ENCODE peak calls at places on chromosomes 7 and 10, in five cellular contexts. O is ovary, B is stomach, Z is body of pancreas, P is Peyer's patch. N is an unnamed sample.

GRCh38 chr10:14553434-14553833 is 221.3 kb downstream of the FAM107B start:
- DNase-seq in O (no peak), B (no peak), Z (no peak), P (no peak), N (no peak)

GRCh38 chr7:105743351-105743812 is 133.0 kb downstream of the ATXN7L1 start:
- DNase-seq in O (no peak), B (no peak), Z (no peak), P (no peak), N (no peak)

GRCh38 chr10:99619851-99620712 is at the start of gene SLC25A28:
- DNase-seq in O (peak; percentile 94), B (peak; percentile 93), Z (peak; percentile 97), P (peak; percentile 95), N (peak; percentile 96)

GRCh38 chr10:34528320-34528719 is 286.8 kb downstream of the PARD3 start:
- DNase-seq in O (no peak), B (no peak), Z (no peak), P (no peak), N (peak; percentile 49)

GRCh38 chr10:128063736-128064614 is 62.2 kb downstream of the MKI67 start:
- DNase-seq in O (no peak), B (no peak), Z (no peak), P (no peak), N (no peak)

GRCh38 chr10:46548781-46549090 is 7.7 kb downstream of the GPRIN2 start:
- DNase-seq in O (peak; percentile 22), B (peak; percentile 25), Z (no peak), P (no peak), N (no peak)

GRCh38 chr7:156654511-156655231 is 14.1 kb downstream of the RNF32 start:
- DNase-seq in O (no peak), B (no peak), Z (no peak), P (no peak), N (no peak)

GRCh38 chr10:32149257-32149955 is 93.2 kb upstream of the KIF5B start:
- DNase-seq in O (peak; percentile 74), B (peak; percentile 31), Z (peak; percentile 64), P (no peak), N (peak; percentile 40)

GRCh38 chr7:126727930-126728331 is 524.8 kb downstream of the GRM8 start:
- DNase-seq in O (no peak), B (no peak), Z (no peak), P (no peak), N (no peak)

GRCh38 chr10:31129880-31130405 is 98.3 kb upstream of the ZNF438 start:
- DNase-seq in O (no peak), B (no peak), Z (no peak), P (no peak), N (no peak)

GRCh38 chr7:5218564-5219360 is 28.7 kb downstream of the WIPI2 start:
- DNase-seq in O (no peak), B (no peak), Z (peak; percentile 1), P (peak; percentile 20), N (no peak)

GRCh38 chr10:30527623-30528426 is 93.8 kb downstream of the MAP3K8 start:
- DNase-seq in O (no peak), B (no peak), Z (peak; percentile 14), P (no peak), N (no peak)

GRCh38 chr10:71472466-71472865 is 75.7 kb downstream of the CDH23 start:
- DNase-seq in O (no peak), B (no peak), Z (peak; percentile 45), P (no peak), N (no peak)

GRCh38 chr10:55750458-55750857 is 610.6 kb downstream of the ZWINT start:
- DNase-seq in O (no peak), B (no peak), Z (no peak), P (no peak), N (no peak)

GRCh38 chr7:68699090-68699711 is 899.1 kb upstream of the AUTS2 start:
- DNase-seq in O (no peak), B (no peak), Z (no peak), P (no peak), N (no peak)

GRCh38 chr10:31744025-31744424 is 184.6 kb downstream of the ARHGAP12 start:
- DNase-seq in O (no peak), B (no peak), Z (no peak), P (no peak), N (no peak)

GRCh38 chr7:159197066-159197975 is 52.7 kb upstream of the VIPR2 start:
- DNase-seq in O (no peak), B (no peak), Z (no peak), P (no peak), N (no peak)

GRCh38 chr7:141701489-141702046 is 398 bp downstream of the DENND11 start:
- DNase-seq in O (peak; percentile 59), B (peak; percentile 51), Z (peak; percentile 51), P (peak; percentile 62), N (peak; percentile 41)

GRCh38 chr10:126598009-126598408 is 72.5 kb downstream of the C10orf90 start:
- DNase-seq in O (no peak), B (peak; percentile 63), Z (peak; percentile 86), P (no peak), N (no peak)

GRCh38 chr10:60282771-60283353 is 106.8 kb downstream of the ANK3 start:
- DNase-seq in O (no peak), B (no peak), Z (peak; percentile 33), P (no peak), N (peak; percentile 33)
- H3K4me1 ChIP-seq in O (peaks cover 2% of the 10 kb centered on the region), B (peaks cover 8% of the 10 kb centered on the region), Z (peaks cover 23% of the 10 kb centered on the region), P (no peaks in the 10 kb centered on the region), N (no peaks in the 10 kb centered on the region)

GRCh38 chr7:101161692-101162461 is 3.5 kb downstream of the VGF start:
- DNase-seq in O (no peak), B (no peak), Z (no peak), P (no peak), N (no peak)
- H3K4me3 ChIP-seq in O (no peak overlapping the region), B (no peak overlapping the region), Z (no peak overlapping the region), P (no peak overlapping the region), N (no peak overlapping the region)

GRCh38 chr7:8500286-8500685 is 66.9 kb downstream of the NXPH1 start:
- DNase-seq in O (no peak), B (peak; percentile 26), Z (peak; percentile 38), P (no peak), N (no peak)
- H3K9me3 ChIP-seq in O (no peaks in the 10 kb centered on the region), B (no peaks in the 10 kb centered on the region), Z (no peaks in the 10 kb centered on the region), P (no peaks in the 10 kb centered on the region), N (peaks cover 3% of the 10 kb centered on the region)

GRCh38 chr10:86963341-86963919 is 4.9 kb upstream of the ADIRF start:
- DNase-seq in O (no peak), B (peak; percentile 17), Z (no peak), P (no peak), N (no peak)

GRCh38 chr10:86964061-86964846 is 4.0 kb upstream of the ADIRF start:
- DNase-seq in O (no peak), B (peak; percentile 22), Z (no peak), P (no peak), N (no peak)

GRCh38 chr10:86962136-86962980 is 4.0 kb downstream of the SNCG start:
- DNase-seq in O (no peak), B (peak; percentile 21), Z (no peak), P (no peak), N (no peak)

GRCh38 chr10:86961481-86962091 is 3.2 kb downstream of the SNCG start:
- DNase-seq in O (no peak), B (peak; percentile 10), Z (no peak), P (no peak), N (no peak)

GRCh38 chr10:86962981-86963310 is 4.5 kb downstream of the SNCG start:
- DNase-seq in O (no peak), B (no peak), Z (no peak), P (no peak), N (no peak)
- H3K4me1 ChIP-seq in O (peaks cover 33% of the 10 kb centered on the region), B (peaks cover 48% of the 10 kb centered on the region), Z (peaks cover 33% of the 10 kb centered on the region), P (no peaks in the 10 kb centered on the region), N (peaks cover 37% of the 10 kb centered on the region)

DNA sequence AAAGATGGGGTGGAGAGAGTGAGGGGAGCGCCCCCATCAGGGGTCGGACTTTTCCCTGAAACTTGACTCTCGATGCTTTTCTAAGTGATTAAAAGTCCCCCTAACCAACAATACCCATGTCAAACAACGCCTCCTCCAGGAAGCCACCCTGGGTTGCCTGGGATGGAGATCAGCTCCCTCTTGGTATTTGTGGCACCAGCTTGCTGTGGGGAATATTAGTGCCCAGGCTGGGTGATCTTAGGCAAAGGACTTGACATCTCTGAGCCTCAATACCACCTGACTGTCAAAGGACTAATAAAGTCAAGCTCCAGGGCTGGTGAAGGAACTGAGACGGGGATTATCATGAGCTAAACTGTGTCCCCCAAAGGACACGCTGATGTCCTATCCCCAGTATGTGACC is 18.2 kb upstream of the ELFN1 start:
- DNase-seq in O (peak; percentile 4), B (no peak), Z (no peak), P (no peak), N (no peak)
- H3K4me3 ChIP-seq in O (no peak overlapping the region), B (no peak overlapping the region), Z (no peak overlapping the region), P (no peak overlapping the region), N (no peak overlapping the region)

GRCh38 chr7:94053532-94053931 is 49.4 kb upstream of the BET1 start:
- DNase-seq in O (no peak), B (no peak), Z (no peak), P (no peak), N (no peak)
- H3K9me3 ChIP-seq in O (no peaks in the 10 kb centered on the region), B (no peaks in the 10 kb centered on the region), Z (no peaks in the 10 kb centered on the region), P (no peaks in the 10 kb centered on the region), N (no peaks in the 10 kb centered on the region)

GRCh38 chr7:16403475-16403874 is 17.9 kb downstream of the CRPPA start:
- DNase-seq in O (no peak), B (no peak), Z (no peak), P (no peak), N (no peak)
- H3K4me1 ChIP-seq in O (no peaks in the 10 kb centered on the region), B (no peaks in the 10 kb centered on the region), Z (no peaks in the 10 kb centered on the region), P (no peaks in the 10 kb centered on the region), N (no peaks in the 10 kb centered on the region)

GRCh38 chr10:124090630-124091209 is 2.7 kb downstream of the CHST15 start:
- DNase-seq in O (no peak), B (peak; percentile 55), Z (peak; percentile 57), P (peak; percentile 28), N (peak; percentile 64)

GRCh38 chr10:124092270-124093075 is 925 bp downstream of the CHST15 start:
- DNase-seq in O (peak; percentile 80), B (peak; percentile 59), Z (peak; percentile 51), P (peak; percentile 58), N (peak; percentile 69)

GRCh38 chr10:124093076-124093773 is at the start of gene CHST15:
- DNase-seq in O (peak; percentile 67), B (peak; percentile 48), Z (peak; percentile 64), P (peak; percentile 61), N (peak; percentile 64)

GRCh38 chr10:124089859-124090258 is 3.5 kb downstream of the CHST15 start:
- DNase-seq in O (no peak), B (no peak), Z (no peak), P (no peak), N (no peak)

GRCh38 chr10:124091646-124092269 is 1.6 kb downstream of the CHST15 start:
- DNase-seq in O (peak; percentile 66), B (no peak), Z (peak; percentile 22), P (peak; percentile 56), N (peak; percentile 34)
- H3K4me3 ChIP-seq in O (peak overlapping the region; percentile 59), B (peak overlapping the region; percentile 69), Z (peak overlapping the region; percentile 6), P (peak overlapping the region; percentile 92), N (peak overlapping the region; percentile 62)